ENCODE peak calls at places on chromosomes 1 and 21, in ten cellular contexts. One of them, this sample, is unnamed.

GRCh38 chr1:8677782-8678181 is 139.7 kb downstream of the RERE start:
- DNase-seq in A549: no peak
- DNase-seq in AG09309: no peak
- DNase-seq in neural progenitor cell: no peak
- DNase-seq in cardiac muscle cell: no peak
- DNase-seq in cardiac fibroblast: no peak
- DNase-seq in breast epithelium: no peak
- DNase-seq in prostate gland: no peak
- DNase-seq in body of pancreas: no peak
- DNase-seq in fibroblast of lung: no peak
- DNase-seq in this sample: peak

GRCh38 chr1:166827426-166827825 is 11.8 kb upstream of the POGK start:
- DNase-seq in A549: no peak
- DNase-seq in AG09309: no peak
- DNase-seq in neural progenitor cell: no peak
- DNase-seq in cardiac muscle cell: no peak
- DNase-seq in cardiac fibroblast: no peak
- DNase-seq in breast epithelium: no peak
- DNase-seq in prostate gland: no peak
- DNase-seq in body of pancreas: no peak
- DNase-seq in fibroblast of lung: no peak
- DNase-seq in this sample: no peak

GRCh38 chr21:28927122-28927521 is 65.6 kb downstream of the LTN1 start:
- DNase-seq in A549: no peak
- DNase-seq in AG09309: no peak
- DNase-seq in neural progenitor cell: no peak
- DNase-seq in cardiac muscle cell: no peak
- DNase-seq in cardiac fibroblast: no peak
- DNase-seq in breast epithelium: no peak
- DNase-seq in prostate gland: no peak
- DNase-seq in body of pancreas: no peak
- DNase-seq in fibroblast of lung: no peak
- DNase-seq in this sample: no peak

GRCh38 chr1:89987170-89987819 is 7.6 kb upstream of the ZNF326 start:
- DNase-seq in A549: peak
- DNase-seq in AG09309: peak
- DNase-seq in neural progenitor cell: peak
- DNase-seq in cardiac muscle cell: peak
- DNase-seq in cardiac fibroblast: peak
- DNase-seq in breast epithelium: peak
- DNase-seq in prostate gland: peak
- DNase-seq in body of pancreas: peak
- DNase-seq in fibroblast of lung: peak
- DNase-seq in this sample: peak

GRCh38 chr1:187078321-187078720 is 249.6 kb downstream of the PLA2G4A start:
- DNase-seq in A549: no peak
- DNase-seq in AG09309: no peak
- DNase-seq in neural progenitor cell: no peak
- DNase-seq in cardiac muscle cell: no peak
- DNase-seq in cardiac fibroblast: no peak
- DNase-seq in breast epithelium: no peak
- DNase-seq in prostate gland: no peak
- DNase-seq in body of pancreas: no peak
- DNase-seq in fibroblast of lung: no peak
- DNase-seq in this sample: no peak

GRCh38 chr1:9035226-9035625 is 9.0 kb upstream of the SLC2A7 start:
- DNase-seq in A549: no peak
- DNase-seq in AG09309: no peak
- DNase-seq in neural progenitor cell: no peak
- DNase-seq in cardiac muscle cell: no peak
- DNase-seq in cardiac fibroblast: no peak
- DNase-seq in breast epithelium: no peak
- DNase-seq in prostate gland: no peak
- DNase-seq in body of pancreas: no peak
- DNase-seq in fibroblast of lung: no peak
- DNase-seq in this sample: no peak

GRCh38 chr1:187862506-187862905 is 1033.8 kb downstream of the PLA2G4A start:
- DNase-seq in A549: no peak
- DNase-seq in AG09309: no peak
- DNase-seq in neural progenitor cell: no peak
- DNase-seq in cardiac muscle cell: no peak
- DNase-seq in cardiac fibroblast: no peak
- DNase-seq in breast epithelium: no peak
- DNase-seq in prostate gland: no peak
- DNase-seq in body of pancreas: no peak
- DNase-seq in fibroblast of lung: no peak
- DNase-seq in this sample: no peak

GRCh38 chr1:183873642-183874041 is 68.7 kb downstream of the RGL1 start:
- DNase-seq in A549: no peak
- DNase-seq in AG09309: no peak
- DNase-seq in neural progenitor cell: no peak
- DNase-seq in cardiac muscle cell: no peak
- DNase-seq in cardiac fibroblast: no peak
- DNase-seq in breast epithelium: no peak
- DNase-seq in prostate gland: no peak
- DNase-seq in body of pancreas: no peak
- DNase-seq in fibroblast of lung: no peak
- DNase-seq in this sample: no peak

GRCh38 chr21:40471103-40471502 is 375.9 kb downstream of the DSCAM start:
- DNase-seq in A549: no peak
- DNase-seq in AG09309: no peak
- DNase-seq in neural progenitor cell: no peak
- DNase-seq in cardiac muscle cell: no peak
- DNase-seq in cardiac fibroblast: no peak
- DNase-seq in breast epithelium: no peak
- DNase-seq in prostate gland: no peak
- DNase-seq in body of pancreas: no peak
- DNase-seq in fibroblast of lung: no peak
- DNase-seq in this sample: no peak

GRCh38 chr21:32611471-32611997 is 643 bp downstream of the CFAP298 start:
- DNase-seq in A549: no peak
- DNase-seq in AG09309: no peak
- DNase-seq in neural progenitor cell: peak
- DNase-seq in cardiac muscle cell: peak
- DNase-seq in cardiac fibroblast: peak
- DNase-seq in breast epithelium: no peak
- DNase-seq in prostate gland: peak
- DNase-seq in body of pancreas: peak
- DNase-seq in fibroblast of lung: no peak
- DNase-seq in this sample: peak

GRCh38 chr1:86706018-86706417 is 1.6 kb downstream of the SH3GLB1 start:
- DNase-seq in A549: no peak
- DNase-seq in AG09309: no peak
- DNase-seq in neural progenitor cell: no peak
- DNase-seq in cardiac muscle cell: no peak
- DNase-seq in cardiac fibroblast: peak
- DNase-seq in breast epithelium: no peak
- DNase-seq in prostate gland: no peak
- DNase-seq in body of pancreas: no peak
- DNase-seq in fibroblast of lung: no peak
- DNase-seq in this sample: peak

GRCh38 chr1:157144509-157144908 is 6.3 kb upstream of the ETV3 start:
- DNase-seq in A549: no peak
- DNase-seq in AG09309: no peak
- DNase-seq in neural progenitor cell: no peak
- DNase-seq in cardiac muscle cell: no peak
- DNase-seq in cardiac fibroblast: no peak
- DNase-seq in breast epithelium: peak
- DNase-seq in prostate gland: peak
- DNase-seq in body of pancreas: no peak
- DNase-seq in fibroblast of lung: no peak
- DNase-seq in this sample: no peak

GRCh38 chr1:244445320-244446181 is 6.2 kb downstream of the ADSS2 start:
- DNase-seq in A549: no peak
- DNase-seq in AG09309: no peak
- DNase-seq in neural progenitor cell: no peak
- DNase-seq in cardiac muscle cell: no peak
- DNase-seq in cardiac fibroblast: no peak
- DNase-seq in breast epithelium: no peak
- DNase-seq in prostate gland: no peak
- DNase-seq in body of pancreas: no peak
- DNase-seq in fibroblast of lung: no peak
- DNase-seq in this sample: no peak

GRCh38 chr1:29944253-29944652 is 707.9 kb downstream of the PTPRU start:
- DNase-seq in A549: no peak
- DNase-seq in AG09309: no peak
- DNase-seq in neural progenitor cell: no peak
- DNase-seq in cardiac muscle cell: no peak
- DNase-seq in cardiac fibroblast: no peak
- DNase-seq in breast epithelium: no peak
- DNase-seq in prostate gland: no peak
- DNase-seq in body of pancreas: no peak
- DNase-seq in fibroblast of lung: no peak
- DNase-seq in this sample: no peak
- TF ChIP-seq CTCF in A549: no peak
- TF ChIP-seq CTCF in AG09309: no peak
- TF ChIP-seq CTCF in neural progenitor cell: no peak
- TF ChIP-seq CTCF in cardiac muscle cell: no peak
- TF ChIP-seq CTCF in cardiac fibroblast: no peak
- TF ChIP-seq CTCF in breast epithelium: no peak
- TF ChIP-seq CTCF in prostate gland: no peak
- TF ChIP-seq CTCF in body of pancreas: no peak
- TF ChIP-seq CTCF in fibroblast of lung: no peak
- TF ChIP-seq CTCF in this sample: no peak

GRCh38 chr1:114153051-114153620 is 533 bp downstream of the SYT6 start:
- DNase-seq in A549: no peak
- DNase-seq in AG09309: no peak
- DNase-seq in neural progenitor cell: no peak
- DNase-seq in cardiac muscle cell: no peak
- DNase-seq in cardiac fibroblast: no peak
- DNase-seq in breast epithelium: no peak
- DNase-seq in prostate gland: no peak
- DNase-seq in body of pancreas: peak
- DNase-seq in fibroblast of lung: no peak
- DNase-seq in this sample: no peak

GRCh38 chr1:114154146-114154962 is 685 bp upstream of the SYT6 start:
- DNase-seq in A549: no peak
- DNase-seq in AG09309: no peak
- DNase-seq in neural progenitor cell: peak
- DNase-seq in cardiac muscle cell: peak
- DNase-seq in cardiac fibroblast: peak
- DNase-seq in breast epithelium: no peak
- DNase-seq in prostate gland: no peak
- DNase-seq in body of pancreas: peak
- DNase-seq in fibroblast of lung: peak
- DNase-seq in this sample: no peak

GRCh38 chr1:114153621-114154145 is at the start of gene SYT6:
- DNase-seq in A549: no peak
- DNase-seq in AG09309: no peak
- DNase-seq in neural progenitor cell: peak
- DNase-seq in cardiac muscle cell: no peak
- DNase-seq in cardiac fibroblast: no peak
- DNase-seq in breast epithelium: no peak
- DNase-seq in prostate gland: no peak
- DNase-seq in body of pancreas: no peak
- DNase-seq in fibroblast of lung: no peak
- DNase-seq in this sample: no peak

GRCh38 chr1:114150016-114150415 is 3.7 kb downstream of the SYT6 start:
- DNase-seq in A549: no peak
- DNase-seq in AG09309: no peak
- DNase-seq in neural progenitor cell: no peak
- DNase-seq in cardiac muscle cell: no peak
- DNase-seq in cardiac fibroblast: no peak
- DNase-seq in breast epithelium: no peak
- DNase-seq in prostate gland: no peak
- DNase-seq in body of pancreas: no peak
- DNase-seq in fibroblast of lung: no peak
- DNase-seq in this sample: no peak

GRCh38 chr1:114152211-114153050 is 1.2 kb downstream of the SYT6 start:
- DNase-seq in A549: peak
- DNase-seq in AG09309: no peak
- DNase-seq in neural progenitor cell: peak
- DNase-seq in cardiac muscle cell: peak
- DNase-seq in cardiac fibroblast: peak
- DNase-seq in breast epithelium: no peak
- DNase-seq in prostate gland: peak
- DNase-seq in body of pancreas: peak
- DNase-seq in fibroblast of lung: peak
- DNase-seq in this sample: peak
- H3K4me3 ChIP-seq in A549: peak
- H3K4me3 ChIP-seq in AG09309: peak
- H3K4me3 ChIP-seq in neural progenitor cell: peak
- H3K4me3 ChIP-seq in cardiac muscle cell: peak
- H3K4me3 ChIP-seq in cardiac fibroblast: no peak
- H3K4me3 ChIP-seq in breast epithelium: peak
- H3K4me3 ChIP-seq in prostate gland: peak
- H3K4me3 ChIP-seq in body of pancreas: peak
- H3K4me3 ChIP-seq in fibroblast of lung: no peak
- H3K4me3 ChIP-seq in this sample: no peak

GRCh38 chr1:25615172-25615541 is 1.4 kb upstream of the MAN1C1 start:
- DNase-seq in A549: no peak
- DNase-seq in AG09309: no peak
- DNase-seq in neural progenitor cell: no peak
- DNase-seq in cardiac muscle cell: no peak
- DNase-seq in cardiac fibroblast: no peak
- DNase-seq in breast epithelium: no peak
- DNase-seq in prostate gland: no peak
- DNase-seq in body of pancreas: no peak
- DNase-seq in fibroblast of lung: no peak
- DNase-seq in this sample: no peak

GRCh38 chr1:25616932-25617625 is 488 bp downstream of the MAN1C1 start:
- DNase-seq in A549: no peak
- DNase-seq in AG09309: no peak
- DNase-seq in neural progenitor cell: peak
- DNase-seq in cardiac muscle cell: no peak
- DNase-seq in cardiac fibroblast: no peak
- DNase-seq in breast epithelium: no peak
- DNase-seq in prostate gland: no peak
- DNase-seq in body of pancreas: no peak
- DNase-seq in fibroblast of lung: no peak
- DNase-seq in this sample: no peak

GRCh38 chr1:25616080-25616931 is at the start of gene MAN1C1:
- DNase-seq in A549: peak
- DNase-seq in AG09309: no peak
- DNase-seq in neural progenitor cell: peak
- DNase-seq in cardiac muscle cell: peak
- DNase-seq in cardiac fibroblast: peak
- DNase-seq in breast epithelium: peak
- DNase-seq in prostate gland: peak
- DNase-seq in body of pancreas: peak
- DNase-seq in fibroblast of lung: peak
- DNase-seq in this sample: peak

GRCh38 chr1:25614466-25615171 is 2.0 kb upstream of the MAN1C1 start:
- DNase-seq in A549: no peak
- DNase-seq in AG09309: no peak
- DNase-seq in neural progenitor cell: no peak
- DNase-seq in cardiac muscle cell: no peak
- DNase-seq in cardiac fibroblast: no peak
- DNase-seq in breast epithelium: no peak
- DNase-seq in prostate gland: no peak
- DNase-seq in body of pancreas: no peak
- DNase-seq in fibroblast of lung: no peak
- DNase-seq in this sample: no peak

GRCh38 chr1:25615563-25616079 is 970 bp upstream of the MAN1C1 start:
- DNase-seq in A549: no peak
- DNase-seq in AG09309: no peak
- DNase-seq in neural progenitor cell: no peak
- DNase-seq in cardiac muscle cell: no peak
- DNase-seq in cardiac fibroblast: no peak
- DNase-seq in breast epithelium: no peak
- DNase-seq in prostate gland: no peak
- DNase-seq in body of pancreas: no peak
- DNase-seq in fibroblast of lung: peak
- DNase-seq in this sample: no peak
- TF ChIP-seq CTCF in A549: no peak
- TF ChIP-seq CTCF in AG09309: no peak
- TF ChIP-seq CTCF in neural progenitor cell: no peak
- TF ChIP-seq CTCF in cardiac muscle cell: no peak
- TF ChIP-seq CTCF in cardiac fibroblast: no peak
- TF ChIP-seq CTCF in breast epithelium: no peak
- TF ChIP-seq CTCF in prostate gland: no peak
- TF ChIP-seq CTCF in body of pancreas: no peak
- TF ChIP-seq CTCF in fibroblast of lung: no peak
- TF ChIP-seq CTCF in this sample: no peak

GRCh38 chr1:12169442-12170135 is 2.8 kb downstream of the TNFRSF1B start:
- DNase-seq in A549: no peak
- DNase-seq in AG09309: no peak
- DNase-seq in neural progenitor cell: no peak
- DNase-seq in cardiac muscle cell: no peak
- DNase-seq in cardiac fibroblast: no peak
- DNase-seq in breast epithelium: no peak
- DNase-seq in prostate gland: no peak
- DNase-seq in body of pancreas: no peak
- DNase-seq in fibroblast of lung: no peak
- DNase-seq in this sample: no peak
- H3K4me3 ChIP-seq in A549: no peak
- H3K4me3 ChIP-seq in AG09309: no peak
- H3K4me3 ChIP-seq in neural progenitor cell: no peak
- H3K4me3 ChIP-seq in cardiac muscle cell: no peak
- H3K4me3 ChIP-seq in cardiac fibroblast: no peak
- H3K4me3 ChIP-seq in breast epithelium: no peak
- H3K4me3 ChIP-seq in prostate gland: no peak
- H3K4me3 ChIP-seq in body of pancreas: no peak
- H3K4me3 ChIP-seq in fibroblast of lung: no peak
- H3K4me3 ChIP-seq in this sample: no peak